ENCODE peak calls at places on chromosomes 13 and 19, in nine cellular contexts. W is colonic mucosa, V is cardiac muscle cell, T is transverse colon, X is heart right ventricle, F is uterus, J is breast epithelium, Q is neural progenitor cell, G is tibial nerve. Z is an unnamed sample.

GRCh38 chr13:110801044-110801443 is 87.5 kb downstream of the ING1 start:
- DNase-seq in W (no peak), V (no peak), T (no peak), X (no peak), F (no peak), J (no peak), Q (no peak), G (no peak), Z (no peak)

GRCh38 chr19:35911790-35912189 is 3.7 kb upstream of the TYROBP start:
- DNase-seq in W (no peak), V (no peak), T (no peak), X (no peak), F (no peak), J (peak; percentile 75), Q (no peak), G (no peak), Z (no peak)

GRCh38 chr19:4361152-4362037 is 18.0 kb downstream of the MPND start:
- DNase-seq in W (no peak), V (no peak), T (no peak), X (no peak), F (no peak), J (no peak), Q (peak; percentile 39), G (no peak), Z (no peak)

GRCh38 chr13:77318741-77319140 is 8.2 kb downstream of the MYCBP2 start:
- DNase-seq in W (no peak), V (no peak), T (no peak), X (no peak), F (no peak), J (no peak), Q (no peak), G (no peak), Z (no peak)

GRCh38 chr13:36915106-36915505 is 4.9 kb downstream of the SMAD9 start:
- DNase-seq in W (no peak), V (no peak), T (no peak), X (no peak), F (no peak), J (no peak), Q (no peak), G (no peak), Z (no peak)

GRCh38 chr13:31016342-31017325 is 84.2 kb downstream of the TEX26 start:
- DNase-seq in W (no peak), V (no peak), T (no peak), X (no peak), F (no peak), J (no peak), Q (no peak), G (no peak), Z (no peak)

GRCh38 chr19:55699221-55699620 is 24.2 kb downstream of the EPN1 start:
- DNase-seq in W (no peak), V (no peak), T (no peak), X (no peak), F (no peak), J (no peak), Q (no peak), G (no peak), Z (peak; percentile 72)

GRCh38 chr13:110756268-110756667 is 42.8 kb downstream of the ING1 start:
- DNase-seq in W (no peak), V (peak; percentile 93), T (no peak), X (no peak), F (no peak), J (no peak), Q (no peak), G (no peak), Z (no peak)

GRCh38 chr19:11375143-11375948 is 880 bp downstream of the SWSAP1 start:
- DNase-seq in W (peak; percentile 65), V (no peak), T (peak; percentile 74), X (peak; percentile 50), F (peak; percentile 64), J (no peak), Q (peak; percentile 59), G (peak; percentile 17), Z (peak; percentile 61)

GRCh38 chr19:18251587-18252369 is 22.5 kb downstream of the IQCN start:
- DNase-seq in W (peak; percentile 85), V (peak; percentile 73), T (peak; percentile 86), X (peak; percentile 69), F (peak; percentile 75), J (peak; percentile 79), Q (peak; percentile 78), G (peak; percentile 87), Z (peak; percentile 85)

GRCh38 chr19:31214086-31214485 is 135.2 kb downstream of the TSHZ3 start:
- DNase-seq in W (peak; percentile 42), V (peak; percentile 98), T (peak; percentile 69), X (peak; percentile 41), F (peak; percentile 49), J (peak; percentile 70), Q (no peak), G (peak; percentile 27), Z (peak; percentile 53)

DNA sequence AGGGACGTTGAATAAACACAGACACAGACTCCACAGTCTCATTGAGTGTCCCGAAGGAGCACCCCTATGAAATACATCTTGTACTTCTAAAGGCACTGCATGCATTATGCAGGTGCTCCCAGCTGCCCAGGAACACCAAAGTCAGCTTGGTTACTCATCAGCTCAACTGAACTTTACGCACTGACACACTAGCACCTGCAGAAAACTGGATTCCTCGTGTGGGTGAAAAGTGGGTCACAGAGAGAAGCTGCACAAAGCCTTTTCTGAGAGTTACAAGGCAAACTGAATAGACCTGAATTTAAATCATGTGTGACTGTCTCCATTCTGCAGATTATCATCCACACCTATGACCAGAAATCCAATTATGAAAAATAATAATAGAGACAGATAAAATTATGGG is 527.5 kb upstream of the NBEA start:
- DNase-seq in W (no peak), V (no peak), T (no peak), X (no peak), F (no peak), J (no peak), Q (no peak), G (no peak), Z (no peak)
- TF ChIP-seq CTCF in W (no peak), V (no peak), T (no peak), X (no peak), F (no peak), J (no peak), Q (no peak), G (no peak), Z (no peak)

GRCh38 chr13:104773775-104774174 is 1707.6 kb upstream of the SLC10A2 start:
- DNase-seq in W (no peak), V (peak; percentile 70), T (no peak), X (no peak), F (no peak), J (no peak), Q (peak; percentile 81), G (no peak), Z (no peak)
- H3K27ac ChIP-seq in W (no peak overlapping the region), V (no peak overlapping the region), T (no peak overlapping the region), X (no peak overlapping the region), F (no peak overlapping the region), J (no peak overlapping the region), Q (no peak overlapping the region), G (no peak overlapping the region), Z (no peak overlapping the region)

GRCh38 chr13:55106509-55106908 is 2034.2 kb upstream of the PRR20A start:
- DNase-seq in W (no peak), V (no peak), T (no peak), X (no peak), F (no peak), J (no peak), Q (no peak), G (no peak), Z (no peak)
- H3K9me3 ChIP-seq in W (no peaks in the 10 kb centered on the region), V (no peaks in the 10 kb centered on the region), T (no peaks in the 10 kb centered on the region), X (no peaks in the 10 kb centered on the region), F (no peaks in the 10 kb centered on the region), J (no peaks in the 10 kb centered on the region), Q (no peaks in the 10 kb centered on the region), G (no peaks in the 10 kb centered on the region), Z (no peaks in the 10 kb centered on the region)

DNA sequence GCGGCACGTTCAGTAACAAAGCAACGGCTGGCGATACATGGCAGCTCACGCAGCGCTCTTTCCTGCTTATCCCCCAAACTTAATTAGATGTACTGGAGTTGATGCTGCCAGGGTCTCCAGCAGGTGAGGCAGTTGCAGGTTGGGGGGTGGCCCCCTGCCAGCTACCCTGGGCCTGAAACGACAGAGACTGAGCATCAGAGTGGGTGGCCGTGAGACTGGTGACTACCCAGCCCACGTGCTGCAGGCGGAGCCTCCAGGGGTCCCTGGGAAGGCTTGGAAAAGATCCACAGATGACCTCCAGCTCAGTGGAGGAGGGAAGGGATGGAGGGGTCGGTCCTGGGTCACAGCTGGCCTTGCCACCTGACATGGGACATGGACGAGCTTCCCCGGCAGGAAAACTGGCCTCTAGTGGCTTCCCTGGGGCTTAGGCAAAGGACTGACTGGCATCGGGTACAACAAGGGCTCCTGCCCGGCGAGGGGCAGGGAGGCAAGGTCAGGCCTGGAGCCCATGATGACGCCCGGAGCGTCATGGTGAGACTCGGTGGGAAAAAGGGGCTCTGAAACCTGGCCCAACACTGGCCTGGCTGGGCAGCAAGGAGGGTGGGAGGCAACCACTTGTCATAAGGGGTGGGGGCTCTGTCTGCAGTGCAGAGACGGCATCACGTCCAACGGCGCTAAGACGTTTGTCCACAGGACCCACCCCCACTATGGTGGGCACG is 24.0 kb downstream of the CILP2 start:
- DNase-seq in W (no peak), V (no peak), T (no peak), X (no peak), F (no peak), J (no peak), Q (no peak), G (no peak), Z (no peak)
- TF ChIP-seq CTCF in W (no peak), V (no peak), T (no peak), X (no peak), F (no peak), J (no peak), Q (no peak), G (no peak), Z (no peak)

DNA sequence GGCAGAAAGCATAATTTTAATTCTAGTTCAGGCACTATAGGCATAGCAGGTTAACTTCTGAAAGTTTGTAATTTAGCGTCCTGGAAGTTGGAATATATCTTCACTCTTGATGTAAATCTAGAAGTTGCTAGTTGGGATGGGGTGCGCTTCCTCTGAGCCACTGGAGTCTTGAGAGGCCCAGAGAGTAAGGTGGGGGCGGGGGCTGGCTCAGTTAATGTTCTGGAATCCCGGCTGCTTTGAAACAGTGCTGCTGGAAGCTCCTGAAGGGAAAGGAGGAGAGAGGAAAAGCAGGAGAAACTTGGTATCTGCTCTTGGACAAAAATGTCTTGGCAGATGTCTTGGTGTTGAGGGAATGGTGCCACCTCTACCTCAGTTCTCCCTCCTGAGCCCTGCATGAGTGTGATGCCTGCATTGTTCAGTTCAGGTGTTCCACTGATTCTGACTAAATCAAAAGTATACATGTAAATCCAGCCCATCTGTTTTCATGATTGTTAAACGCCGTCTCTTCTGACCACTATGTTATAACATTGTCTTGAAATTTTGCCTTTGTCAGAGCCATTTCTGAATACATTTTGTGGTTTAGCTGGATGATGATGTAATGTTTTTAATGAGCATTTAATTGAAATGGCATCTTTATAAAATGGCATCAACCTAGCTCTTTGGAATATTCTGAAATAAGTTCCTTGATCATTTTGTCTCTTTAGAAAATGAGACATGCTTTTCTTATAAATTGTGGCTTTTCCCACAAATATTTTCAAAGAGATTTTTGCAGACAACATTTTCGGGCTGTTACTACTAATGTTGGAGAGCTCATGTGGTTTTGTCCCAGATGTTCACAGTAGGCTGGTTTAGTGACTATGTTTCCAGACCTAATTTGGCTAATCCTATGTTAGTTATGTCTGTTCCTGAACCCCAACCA is 202.7 kb downstream of the SHISA2 start:
- DNase-seq in W (no peak), V (no peak), T (no peak), X (no peak), F (no peak), J (no peak), Q (peak; percentile 17), G (no peak), Z (no peak)
- H3K27ac ChIP-seq in W (no peak overlapping the region), V (no peak overlapping the region), T (no peak overlapping the region), X (no peak overlapping the region), F (no peak overlapping the region), J (no peak overlapping the region), Q (no peak overlapping the region), G (no peak overlapping the region), Z (no peak overlapping the region)

Z was measured in testis.